ENCODE peak calls at places on chromosomes 3 and 15, in five cellular contexts. R is NCI-H1092 treated with DMSO at 0.1 percent for 48 hours, Y is lower lobe of right lung, Q is D721Med, I is Calu3. O is an unnamed sample.

GRCh38 chr3:161409069-161409468 is 37.8 kb upstream of the SPTSSB start:
- DNase-seq in R (peak), Y (no peak), Q (no peak), I (peak), O (peak)

GRCh38 chr3:15958692-15959433 is 161.1 kb upstream of the ANKRD28 start:
- DNase-seq in R (no peak), Y (no peak), Q (no peak), I (no peak), O (no peak)

GRCh38 chr3:127679534-127680145 is 6.9 kb downstream of the ABTB1 start:
- DNase-seq in R (no peak), Y (no peak), Q (no peak), I (no peak), O (no peak)

GRCh38 chr3:83934208-83935150 is 1024.3 kb upstream of the CADM2 start:
- DNase-seq in R (no peak), Y (no peak), Q (no peak), I (no peak), O (no peak)

GRCh38 chr15:51160484-51160883 is 65.8 kb upstream of the TNFAIP8L3 start:
- DNase-seq in R (no peak), Y (no peak), Q (no peak), I (no peak), O (no peak)

GRCh38 chr15:66489179-66489791 is 8.3 kb downstream of the SNAPC5 start:
- DNase-seq in R (no peak), Y (no peak), Q (no peak), I (no peak), O (no peak)

GRCh38 chr3:101159478-101159877 is 160.9 kb downstream of the IMPG2 start:
- DNase-seq in R (no peak), Y (no peak), Q (no peak), I (no peak), O (no peak)

GRCh38 chr3:7781395-7781794 is 720.2 kb upstream of the LMCD1 start:
- DNase-seq in R (no peak), Y (no peak), Q (no peak), I (no peak), O (no peak)

GRCh38 chr15:57363661-57364060 is 12.6 kb upstream of the CGNL1 start:
- DNase-seq in R (no peak), Y (no peak), Q (no peak), I (no peak), O (no peak)

GRCh38 chr3:165748094-165748493 is 89.1 kb downstream of the BCHE start:
- DNase-seq in R (no peak), Y (no peak), Q (no peak), I (no peak), O (no peak)

GRCh38 chr15:34076785-34077184 is 24.9 kb downstream of the EMC7 start:
- DNase-seq in R (no peak), Y (no peak), Q (no peak), I (no peak), O (no peak)

GRCh38 chr3:115709135-115709534 is 85.8 kb downstream of the GAP43 start:
- DNase-seq in R (peak), Y (no peak), Q (no peak), I (no peak), O (no peak)

GRCh38 chr3:127034195-127034989 is 51.5 kb downstream of the PLXNA1 start:
- DNase-seq in R (no peak), Y (peak), Q (no peak), I (no peak), O (no peak)

GRCh38 chr3:70737656-70738309 is 425.3 kb upstream of the MDFIC2 start:
- DNase-seq in R (peak), Y (no peak), Q (no peak), I (no peak), O (no peak)

GRCh38 chr15:91186892-91187644 is 87.0 kb downstream of the SV2B start:
- DNase-seq in R (peak), Y (no peak), Q (no peak), I (peak), O (peak)

GRCh38 chr3:38722760-38723568 is 73.5 kb upstream of the SCN5A start:
- DNase-seq in R (no peak), Y (no peak), Q (no peak), I (no peak), O (no peak)

O was measured in G401.